ENCODE peak calls at places on chromosome 16, in four cellular contexts. One of them, this sample, is unnamed.

GRCh38 chr16:18983565-18984424 is at the start of gene TMC7:
- DNase-seq in sigmoid colon: peak
- DNase-seq in tibial nerve: peak
- DNase-seq in Karpas-422: no peak
- DNase-seq in this sample: peak

GRCh38 chr16:88286301-88286923 is 96.3 kb upstream of the ZNF469 start:
- DNase-seq in sigmoid colon: no peak
- DNase-seq in tibial nerve: no peak
- DNase-seq in Karpas-422: no peak
- DNase-seq in this sample: peak

GRCh38 chr16:66028505-66029216 is 337.8 kb upstream of the CDH5 start:
- DNase-seq in sigmoid colon: no peak
- DNase-seq in Karpas-422: no peak
- DNase-seq in tibial nerve: peak
- DNase-seq in this sample: no peak

GRCh38 chr16:55031481-55031880 is 100.8 kb downstream of the IRX5 start:
- DNase-seq in Karpas-422: no peak
- DNase-seq in tibial nerve: no peak
- DNase-seq in sigmoid colon: no peak
- DNase-seq in this sample: no peak

GRCh38 chr16:72434159-72434558 is 262.2 kb upstream of the PMFBP1 start:
- DNase-seq in tibial nerve: no peak
- DNase-seq in sigmoid colon: no peak
- DNase-seq in Karpas-422: no peak
- DNase-seq in this sample: no peak

GRCh38 chr16:25950586-25951201 is 258.9 kb downstream of the HS3ST4 start:
- DNase-seq in sigmoid colon: no peak
- DNase-seq in tibial nerve: no peak
- DNase-seq in Karpas-422: no peak
- DNase-seq in this sample: no peak

GRCh38 chr16:53672461-53672860 is 31.2 kb downstream of the RPGRIP1L start:
- DNase-seq in sigmoid colon: no peak
- DNase-seq in Karpas-422: no peak
- DNase-seq in tibial nerve: no peak
- DNase-seq in this sample: no peak

GRCh38 chr16:85810742-85811115 is 11.2 kb downstream of the COX4I1 start:
- DNase-seq in sigmoid colon: no peak
- DNase-seq in tibial nerve: no peak
- DNase-seq in Karpas-422: no peak
- DNase-seq in this sample: no peak

GRCh38 chr16:56877783-56878182 is 12.8 kb downstream of the SLC12A3 start:
- DNase-seq in Karpas-422: no peak
- DNase-seq in tibial nerve: no peak
- DNase-seq in sigmoid colon: no peak
- DNase-seq in this sample: no peak

GRCh38 chr16:72221216-72221995 is 49.5 kb upstream of the PMFBP1 start:
- DNase-seq in Karpas-422: no peak
- DNase-seq in sigmoid colon: no peak
- DNase-seq in tibial nerve: no peak
- DNase-seq in this sample: no peak

DNA sequence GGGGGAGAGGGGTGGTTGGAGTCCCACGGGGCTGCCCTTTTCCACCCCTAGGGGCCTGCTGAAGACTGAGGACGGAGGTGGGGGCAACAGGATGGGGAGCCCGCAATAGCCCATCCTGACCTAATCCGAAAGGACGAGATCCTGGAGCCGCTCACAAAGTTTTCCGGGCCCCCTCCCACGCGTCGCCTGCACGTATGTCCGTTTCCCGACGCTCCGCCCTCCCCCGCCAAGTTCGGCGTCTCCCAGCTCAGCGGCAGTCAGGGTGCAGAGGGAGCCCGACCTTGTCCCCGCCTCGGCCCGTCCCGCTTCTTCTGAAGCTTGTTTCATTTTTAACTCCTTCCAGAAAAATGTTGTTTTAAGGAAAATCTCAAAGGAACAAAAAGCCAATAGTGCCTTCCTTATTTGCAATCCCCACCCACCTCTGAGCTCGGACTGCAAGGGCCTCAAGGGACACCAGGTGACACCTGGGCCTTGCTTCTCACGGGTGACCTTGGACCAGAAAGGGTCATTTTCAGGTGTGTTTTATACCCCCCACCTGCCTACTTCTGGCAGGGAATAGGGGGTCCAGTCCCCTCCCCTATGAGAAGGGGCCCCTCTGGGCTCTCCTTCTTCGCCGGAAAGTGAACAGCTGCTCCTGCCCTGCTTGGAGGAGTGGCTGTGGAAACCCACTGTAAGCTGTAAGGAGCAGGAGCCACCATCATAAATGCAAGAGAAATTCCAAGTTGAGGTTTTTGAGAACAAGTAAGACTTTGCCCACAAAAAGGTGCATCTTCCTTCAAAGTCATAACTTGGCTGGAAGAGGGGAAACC is 3.4 kb upstream of the ZNF423 start:
- DNase-seq in sigmoid colon: peak
- DNase-seq in tibial nerve: no peak
- DNase-seq in Karpas-422: peak
- DNase-seq in this sample: peak
- H3K4me3 ChIP-seq in sigmoid colon: peak
- H3K4me3 ChIP-seq in tibial nerve: peak
- H3K4me3 ChIP-seq in Karpas-422: no peak
- H3K4me3 ChIP-seq in this sample: peak

DNA sequence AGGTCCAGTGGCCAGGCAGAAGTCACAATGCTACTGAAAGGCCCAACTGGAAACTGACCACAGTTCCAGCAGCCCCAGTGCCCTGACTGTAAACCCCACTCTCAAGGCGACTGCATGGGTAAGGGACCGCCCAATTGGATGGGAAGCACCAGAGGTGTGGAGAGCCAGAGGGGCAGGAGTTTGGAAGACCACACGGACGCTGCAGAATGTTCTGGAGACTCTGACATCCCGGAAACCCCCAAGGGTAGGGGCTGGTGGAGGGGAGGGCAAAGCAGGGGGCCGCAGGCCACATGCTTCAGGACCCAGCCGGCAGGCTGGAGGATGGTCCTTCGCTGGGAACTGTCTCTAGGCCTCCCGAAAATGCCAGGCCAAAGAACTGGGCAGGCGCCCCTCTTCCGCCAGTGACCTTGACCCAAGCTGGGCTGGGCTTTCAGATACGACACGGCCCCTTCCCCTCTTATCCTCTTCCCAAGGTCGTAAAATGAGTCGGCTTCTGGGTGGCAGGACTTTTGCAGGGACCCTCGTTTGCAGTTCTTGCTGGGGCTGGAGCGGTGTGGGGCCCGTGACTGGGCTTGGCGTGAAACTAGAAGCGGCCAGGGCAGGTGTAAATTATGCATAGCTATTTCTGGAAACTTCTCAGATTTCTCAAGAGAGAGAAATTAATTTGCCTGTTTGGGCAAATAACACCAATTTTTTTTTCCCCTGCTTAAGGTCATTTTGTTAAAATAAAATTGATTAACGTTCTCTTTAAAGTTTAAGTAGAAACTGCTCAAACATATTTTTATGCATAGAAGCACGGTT is 110.2 kb downstream of the C16orf78 start:
- DNase-seq in tibial nerve: no peak
- DNase-seq in Karpas-422: no peak
- DNase-seq in sigmoid colon: peak
- DNase-seq in this sample: peak
- H3K27ac ChIP-seq in tibial nerve: no peak
- H3K27ac ChIP-seq in Karpas-422: no peak
- H3K27ac ChIP-seq in sigmoid colon: peak
- H3K27ac ChIP-seq in this sample: no peak

GRCh38 chr16:30183961-30184429 is 593 bp downstream of the CORO1A start:
- DNase-seq in tibial nerve: no peak
- DNase-seq in sigmoid colon: peak
- DNase-seq in Karpas-422: peak
- DNase-seq in this sample: peak
- H3K4me3 ChIP-seq in tibial nerve: peak
- H3K4me3 ChIP-seq in sigmoid colon: peak
- H3K4me3 ChIP-seq in Karpas-422: peak
- H3K4me3 ChIP-seq in this sample: peak

GRCh38 chr16:15034266-15035162 is 21.4 kb downstream of the NTAN1 start:
- DNase-seq in Karpas-422: no peak
- DNase-seq in sigmoid colon: peak
- DNase-seq in tibial nerve: no peak
- DNase-seq in this sample: no peak

GRCh38 chr16:15031596-15031995 is 24.3 kb downstream of the NTAN1 start:
- DNase-seq in tibial nerve: no peak
- DNase-seq in Karpas-422: no peak
- DNase-seq in sigmoid colon: peak
- DNase-seq in this sample: no peak

GRCh38 chr16:15031179-15031578 is 24.7 kb downstream of the NTAN1 start:
- DNase-seq in Karpas-422: no peak
- DNase-seq in tibial nerve: no peak
- DNase-seq in sigmoid colon: peak
- DNase-seq in this sample: no peak

GRCh38 chr16:15033309-15033707 is 22.6 kb downstream of the NTAN1 start:
- DNase-seq in sigmoid colon: peak
- DNase-seq in Karpas-422: no peak
- DNase-seq in tibial nerve: no peak
- DNase-seq in this sample: no peak

GRCh38 chr16:15032547-15033308 is 23.1 kb downstream of the NTAN1 start:
- DNase-seq in sigmoid colon: no peak
- DNase-seq in Karpas-422: no peak
- DNase-seq in tibial nerve: no peak
- DNase-seq in this sample: no peak
- H3K27ac ChIP-seq in sigmoid colon: no peak
- H3K27ac ChIP-seq in Karpas-422: no peak
- H3K27ac ChIP-seq in tibial nerve: no peak
- H3K27ac ChIP-seq in this sample: no peak

GRCh38 chr16:13708361-13708760 is 211.6 kb upstream of the ERCC4 start:
- DNase-seq in tibial nerve: no peak
- DNase-seq in Karpas-422: no peak
- DNase-seq in sigmoid colon: no peak
- DNase-seq in this sample: no peak
- H3K4me3 ChIP-seq in tibial nerve: no peak
- H3K4me3 ChIP-seq in Karpas-422: no peak
- H3K4me3 ChIP-seq in sigmoid colon: no peak
- H3K4me3 ChIP-seq in this sample: no peak

GRCh38 chr16:30114411-30114810 is 1.1 kb upstream of the GDPD3 start:
- DNase-seq in sigmoid colon: no peak
- DNase-seq in tibial nerve: no peak
- DNase-seq in Karpas-422: no peak
- DNase-seq in this sample: no peak

GRCh38 chr16:30113711-30114333 is 485 bp upstream of the GDPD3 start:
- DNase-seq in sigmoid colon: no peak
- DNase-seq in Karpas-422: no peak
- DNase-seq in tibial nerve: no peak
- DNase-seq in this sample: no peak

GRCh38 chr16:30112197-30113030 is 923 bp downstream of the GDPD3 start:
- DNase-seq in sigmoid colon: peak
- DNase-seq in Karpas-422: peak
- DNase-seq in tibial nerve: no peak
- DNase-seq in this sample: peak

GRCh38 chr16:30115238-30115637 is 1.9 kb upstream of the GDPD3 start:
- DNase-seq in sigmoid colon: no peak
- DNase-seq in Karpas-422: no peak
- DNase-seq in tibial nerve: no peak
- DNase-seq in this sample: no peak

DNA sequence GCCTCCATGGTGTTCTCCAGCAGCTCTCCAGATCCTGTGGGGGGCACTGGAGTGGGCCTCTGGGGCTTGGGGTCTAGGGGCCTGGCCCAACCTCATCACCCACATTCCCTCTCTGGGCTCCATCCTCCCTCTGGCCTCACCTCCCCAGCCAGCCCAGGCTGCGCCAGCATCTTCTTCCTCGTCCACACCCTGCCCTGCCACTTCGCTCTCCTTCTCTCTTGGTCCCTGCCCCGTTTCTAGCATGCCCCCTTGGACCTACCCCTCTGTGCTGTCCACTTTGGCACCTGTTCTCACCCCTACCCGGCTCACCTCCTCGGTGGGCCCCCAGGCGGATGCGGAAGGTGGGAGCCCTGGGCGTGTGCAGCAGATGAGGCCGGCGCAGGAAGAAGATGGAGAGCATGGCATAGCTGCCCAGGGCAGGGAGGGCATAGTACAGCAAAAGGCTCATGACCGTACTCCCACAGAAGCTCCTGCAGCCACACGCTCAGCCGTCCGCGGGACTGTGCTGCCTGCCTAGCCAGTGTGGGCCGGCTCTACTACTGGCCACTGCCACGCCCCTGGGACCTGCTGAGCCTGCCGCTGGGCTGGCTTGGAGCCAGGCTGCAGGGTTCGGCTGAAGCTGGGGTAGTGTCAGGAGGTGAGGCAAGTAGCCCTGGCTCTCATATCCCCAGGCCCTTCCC is at the start of gene GDPD3:
- DNase-seq in Karpas-422: no peak
- DNase-seq in sigmoid colon: no peak
- DNase-seq in tibial nerve: no peak
- DNase-seq in this sample: peak
- H3K27ac ChIP-seq in Karpas-422: no peak
- H3K27ac ChIP-seq in sigmoid colon: no peak
- H3K27ac ChIP-seq in tibial nerve: no peak
- H3K27ac ChIP-seq in this sample: no peak

GRCh38 chr16:64445245-64445644 is 676.6 kb downstream of the CDH11 start:
- DNase-seq in Karpas-422: no peak
- DNase-seq in tibial nerve: no peak
- DNase-seq in sigmoid colon: no peak
- DNase-seq in this sample: no peak

GRCh38 chr16:64440421-64440831 is 681.4 kb downstream of the CDH11 start:
- DNase-seq in Karpas-422: no peak
- DNase-seq in tibial nerve: peak
- DNase-seq in sigmoid colon: no peak
- DNase-seq in this sample: peak

GRCh38 chr16:64437706-64438329 is 684.0 kb downstream of the CDH11 start:
- DNase-seq in Karpas-422: no peak
- DNase-seq in sigmoid colon: no peak
- DNase-seq in tibial nerve: no peak
- DNase-seq in this sample: no peak

GRCh38 chr16:64434526-64435069 is 687.3 kb downstream of the CDH11 start:
- DNase-seq in sigmoid colon: no peak
- DNase-seq in Karpas-422: no peak
- DNase-seq in tibial nerve: no peak
- DNase-seq in this sample: no peak

GRCh38 chr16:64440005-64440404 is 681.9 kb downstream of the CDH11 start:
- DNase-seq in Karpas-422: no peak
- DNase-seq in sigmoid colon: no peak
- DNase-seq in tibial nerve: no peak
- DNase-seq in this sample: no peak
- H3K4me3 ChIP-seq in Karpas-422: no peak
- H3K4me3 ChIP-seq in sigmoid colon: no peak
- H3K4me3 ChIP-seq in tibial nerve: no peak
- H3K4me3 ChIP-seq in this sample: no peak

DNA sequence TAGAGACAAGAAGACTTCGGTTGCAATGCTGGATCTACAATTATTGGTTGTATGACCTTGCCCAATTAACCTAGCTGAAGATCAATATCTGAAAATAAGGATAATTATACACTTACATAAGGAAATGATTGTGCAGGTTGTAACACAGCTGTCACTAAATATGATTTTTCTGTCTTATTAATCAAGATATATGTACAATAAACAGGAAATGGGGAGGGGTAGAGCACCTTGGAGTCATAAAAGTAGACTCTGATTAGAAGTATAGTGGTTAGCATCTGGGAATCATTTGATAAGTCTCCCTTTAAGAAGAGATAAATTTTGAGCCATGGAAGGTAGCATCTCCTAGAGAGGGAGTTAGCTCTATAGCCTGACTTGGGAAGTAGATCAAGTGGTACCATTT is 369.2 kb downstream of the SHISA9 start:
- DNase-seq in Karpas-422: no peak
- DNase-seq in tibial nerve: no peak
- DNase-seq in sigmoid colon: no peak
- DNase-seq in this sample: no peak
- H3K27ac ChIP-seq in Karpas-422: no peak
- H3K27ac ChIP-seq in tibial nerve: no peak
- H3K27ac ChIP-seq in sigmoid colon: no peak
- H3K27ac ChIP-seq in this sample: no peak